ENCODE peak calls at places on chromosomes 4 and X, in seven cellular contexts. J is K562, C is GM12891, I is SK-N-SH, E is GM12878, K is HepG2, W is H1. H is an unnamed sample.

GRCh38 chrX:34528081-34528480 is 129.0 kb downstream of the TMEM47 start:
- DNase-seq in I (no peak), J (no peak), W (no peak), C (no peak), K (no peak), E (no peak), H (no peak)

GRCh38 chr4:105194328-105195231 is 47.9 kb downstream of the TET2 start:
- DNase-seq in W (no peak), K (no peak), I (no peak), J (no peak), C (no peak), E (peak; percentile 55), H (no peak)

GRCh38 chrX:50049228-50049627 is 126.8 kb downstream of the CLCN5 start:
- DNase-seq in K (no peak), I (no peak), J (no peak), C (no peak), E (no peak), W (no peak), H (no peak)

GRCh38 chr4:24192018-24192641 is 302.3 kb upstream of the PPARGC1A start:
- DNase-seq in K (no peak), E (no peak), J (no peak), C (no peak), I (no peak), W (no peak), H (no peak)

GRCh38 chrX:97057349-97057909 is 173.7 kb downstream of the RPA4 start:
- DNase-seq in E (no peak), C (no peak), K (no peak), W (no peak), I (no peak), J (no peak), H (no peak)

GRCh38 chr4:124997907-124998306 is 285.4 kb upstream of the ANKRD50 start:
- DNase-seq in J (no peak), W (no peak), C (no peak), K (no peak), I (no peak), E (no peak), H (no peak)

GRCh38 chrX:101658661-101659477 is 781 bp downstream of the ARMCX2 start:
- DNase-seq in K (no peak), W (no peak), E (no peak), I (peak; percentile 84), J (peak; percentile 56), C (peak; percentile 38), H (peak; percentile 45)

GRCh38 chrX:106952988-106953387 is 32.8 kb downstream of the CLDN2 start:
- DNase-seq in E (no peak), I (peak; percentile 6), J (no peak), C (no peak), K (no peak), W (no peak), H (no peak)

GRCh38 chr4:19983072-19983471 is 268.6 kb upstream of the SLIT2 start:
- DNase-seq in C (no peak), I (no peak), E (no peak), K (no peak), W (no peak), J (no peak), H (no peak)

GRCh38 chrX:53356186-53356585 is 66.3 kb downstream of the SMC1A start:
- DNase-seq in I (peak; percentile 40), J (peak; percentile 78), W (no peak), K (no peak), E (no peak), C (no peak), H (no peak)
- TF ChIP-seq TAF1 in I (no peak), J (no peak), W (no peak), K (no peak), E (no peak), C (no peak), H (no peak)

GRCh38 chr4:138592801-138593200 is 350.7 kb upstream of the SLC7A11 start:
- DNase-seq in K (no peak), W (no peak), I (no peak), C (no peak), E (no peak), J (no peak), H (no peak)
- TF ChIP-seq TAF1 in K (no peak), W (no peak), I (no peak), C (no peak), E (no peak), J (no peak), H (no peak)

DNA sequence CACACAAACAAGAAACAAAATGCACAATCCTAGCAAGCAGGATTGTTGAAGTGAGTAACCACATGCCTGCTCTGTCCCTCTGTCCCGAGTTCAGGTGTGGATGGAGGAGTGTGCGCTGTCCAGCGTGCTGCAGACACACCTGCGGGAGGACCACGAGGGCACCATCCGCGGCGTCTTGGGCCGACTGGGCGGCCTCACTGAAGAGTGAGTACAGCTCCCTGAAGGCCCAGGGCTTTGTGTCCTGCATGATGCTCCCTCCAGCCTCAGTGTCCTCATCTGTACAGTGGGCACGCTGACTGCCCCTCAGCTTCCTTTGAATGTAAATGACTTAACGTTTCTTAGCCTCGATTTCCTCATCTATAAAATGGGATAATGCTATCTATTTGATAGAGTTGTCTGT is 82.5 kb downstream of the EVC start:
- DNase-seq in C (no peak), J (no peak), E (no peak), K (no peak), W (no peak), I (no peak), H (no peak)
- TF ChIP-seq TAF1 in C (no peak), J (no peak), E (no peak), K (no peak), W (no peak), I (no peak), H (no peak)

GRCh38 chr4:153541426-153542096 is 75.4 kb downstream of the TMEM131L start:
- DNase-seq in W (no peak), K (no peak), I (no peak), C (no peak), J (no peak), E (no peak), H (no peak)
- TF ChIP-seq TAF1 in W (no peak), K (no peak), I (no peak), C (no peak), J (no peak), E (no peak), H (no peak)

DNA sequence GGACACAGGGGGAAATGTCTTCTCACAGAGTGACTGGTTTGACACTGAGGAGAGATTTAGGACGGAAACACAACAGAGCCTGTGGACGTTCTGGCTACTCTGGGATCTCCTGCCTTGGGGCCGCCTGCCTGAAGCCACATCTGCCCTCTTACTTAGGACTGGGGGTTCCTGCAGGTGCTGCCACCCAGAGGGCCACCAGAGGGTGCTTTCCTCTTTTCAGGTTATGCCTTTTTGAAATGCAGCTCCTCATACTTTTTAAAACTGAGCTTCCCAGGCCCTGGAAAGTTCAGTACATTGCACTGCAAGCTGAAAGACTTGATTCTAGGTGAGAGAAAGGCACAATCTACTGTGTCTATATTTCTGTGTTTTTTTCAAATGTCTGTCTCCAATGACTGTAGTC is 92.2 kb upstream of the PGRMC2 start:
- DNase-seq in W (no peak), J (peak; percentile 56), I (peak; percentile 25), K (peak; percentile 12), C (peak; percentile 12), E (no peak), H (no peak)
- TF ChIP-seq TAF1 in W (no peak), J (no peak), I (no peak), K (no peak), C (no peak), E (no peak), H (no peak)

GRCh38 chrX:130174051-130174704 is 2.4 kb downstream of the RAB33A start:
- DNase-seq in C (no peak), K (no peak), J (no peak), E (no peak), I (peak; percentile 33), W (no peak), H (no peak)
- TF ChIP-seq TAF1 in C (no peak), K (no peak), J (no peak), E (no peak), I (no peak), W (no peak), H (no peak)

GRCh38 chr4:14084598-14084997 is 457.1 kb upstream of the BOD1L1 start:
- DNase-seq in E (no peak), J (no peak), K (no peak), I (no peak), W (no peak), C (no peak), H (no peak)
- TF ChIP-seq TAF1 in E (no peak), J (no peak), K (no peak), I (no peak), W (no peak), C (no peak), H (no peak)

DNA sequence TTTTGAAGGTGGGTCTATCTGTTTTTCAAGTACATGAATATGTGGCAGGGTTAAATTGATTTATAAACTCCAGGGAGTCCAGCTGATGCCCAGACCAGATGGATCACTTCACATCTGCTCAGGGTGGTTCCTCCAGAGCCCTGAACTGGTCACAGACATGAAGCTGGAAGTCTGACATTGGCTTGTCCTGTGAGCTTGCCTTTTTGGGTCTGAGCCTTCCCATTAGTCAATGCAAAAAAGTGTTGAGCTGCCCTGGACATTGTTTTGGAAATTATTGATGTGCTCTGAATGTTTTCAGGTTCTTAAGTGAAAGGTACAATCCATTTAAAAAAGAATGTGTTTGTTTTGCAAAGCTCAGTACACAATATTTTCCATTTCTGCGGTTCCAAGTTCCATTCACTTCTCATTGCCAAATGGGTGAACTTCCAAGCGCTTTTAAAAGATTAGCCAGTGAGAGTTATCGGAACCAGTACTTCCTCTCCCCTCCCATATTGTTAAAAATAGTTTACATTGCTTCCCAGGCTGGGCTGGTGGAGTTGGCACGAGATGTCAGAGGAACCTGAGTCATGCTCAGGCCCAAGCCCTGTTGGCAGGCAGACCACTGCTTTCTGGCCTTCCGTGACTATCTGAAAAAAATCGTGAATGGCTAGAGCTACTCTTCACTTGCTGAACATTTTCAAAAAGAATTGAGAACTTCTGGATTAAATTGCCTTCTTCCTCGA is 52.1 kb downstream of the PDGFRA start:
- DNase-seq in J (no peak), C (no peak), I (no peak), W (no peak), K (no peak), E (no peak), H (no peak)
- TF ChIP-seq TAF1 in J (no peak), C (no peak), I (no peak), W (no peak), K (no peak), E (no peak), H (no peak)

GRCh38 chr4:37661643-37662221 is 24.4 kb downstream of the RELL1 start:
- DNase-seq in J (no peak), C (no peak), E (no peak), K (no peak), I (no peak), W (no peak), H (no peak)

GRCh38 chr4:37663552-37663951 is 22.6 kb downstream of the RELL1 start:
- DNase-seq in E (no peak), K (peak; percentile 91), C (no peak), I (no peak), J (no peak), W (no peak), H (no peak)

GRCh38 chr4:37662306-37662705 is 23.9 kb downstream of the RELL1 start:
- DNase-seq in K (no peak), I (no peak), C (no peak), W (no peak), J (no peak), E (no peak), H (no peak)

GRCh38 chr4:37664696-37665095 is 21.5 kb downstream of the RELL1 start:
- DNase-seq in I (no peak), E (no peak), W (no peak), J (no peak), K (no peak), C (no peak), H (no peak)

GRCh38 chr4:37662861-37663390 is 23.2 kb downstream of the RELL1 start:
- DNase-seq in C (no peak), W (no peak), K (peak; percentile 81), I (no peak), E (no peak), J (no peak), H (no peak)
- TF ChIP-seq TAF1 in C (no peak), W (no peak), K (no peak), I (no peak), E (no peak), J (no peak), H (no peak)